ENCODE peak calls at places on chromosomes 1 and 21, in five cellular contexts. Q, K, N, O and E are unnamed samples.

GRCh38 chr1:231410041-231410591 is 12.0 kb downstream of the EGLN1 start:
- DNase-seq in K (no peak), Q (no peak), N (no peak), O (no peak), E (no peak)

GRCh38 chr1:110235839-110236682 is 25.9 kb downstream of the KCNC4 start:
- DNase-seq in Q (no peak), O (no peak), N (peak), K (no peak), E (no peak)

GRCh38 chr1:38061883-38062328 is 15.3 kb upstream of the POU3F1 start:
- DNase-seq in Q (no peak), O (no peak), K (no peak), N (no peak), E (no peak)

GRCh38 chr1:41238311-41239094 is 3.6 kb downstream of the SCMH1 start:
- DNase-seq in N (peak), O (no peak), Q (no peak), K (no peak), E (no peak)

GRCh38 chr1:195188821-195189220 is 1419.4 kb downstream of the KCNT2 start:
- DNase-seq in N (peak), O (no peak), Q (no peak), K (no peak), E (no peak)

GRCh38 chr1:192809286-192810252 is 730 bp downstream of the RGS2 start:
- DNase-seq in Q (peak), K (peak), O (no peak), N (peak), E (no peak)

GRCh38 chr1:201769966-201770365 is 59.0 kb upstream of the IPO9 start:
- DNase-seq in N (peak), O (peak), Q (peak), K (no peak), E (peak)

GRCh38 chr1:203537806-203538464 is 44.0 kb downstream of the OPTC start:
- DNase-seq in N (no peak), Q (no peak), O (no peak), K (no peak), E (no peak)

GRCh38 chr21:44737706-44738354 is 26.5 kb upstream of the TSPEAR start:
- DNase-seq in O (no peak), Q (no peak), N (no peak), K (no peak), E (no peak)

GRCh38 chr1:69409731-69410456 is 157.8 kb upstream of the LRRC7 start:
- DNase-seq in O (no peak), K (no peak), Q (no peak), N (no peak), E (no peak)

GRCh38 chr1:227449051-227449450 is 114.3 kb upstream of the ZNF678 start:
- DNase-seq in O (no peak), K (no peak), Q (no peak), N (peak), E (no peak)

GRCh38 chr1:169024800-169025253 is 81.7 kb upstream of the ATP1B1 start:
- DNase-seq in O (no peak), Q (no peak), K (no peak), N (no peak), E (no peak)

GRCh38 chr1:68955424-68955823 is 458.5 kb upstream of the DEPDC1 start:
- DNase-seq in N (no peak), Q (no peak), K (no peak), O (no peak), E (peak)

GRCh38 chr1:3306583-3307285 is 147.7 kb upstream of the ARHGEF16 start:
- DNase-seq in Q (no peak), N (peak), O (no peak), K (no peak), E (peak)

GRCh38 chr1:238652346-238652968 is 733.9 kb upstream of the CHRM3 start:
- DNase-seq in Q (no peak), O (no peak), K (no peak), N (peak), E (peak)

GRCh38 chr21:41482321-41482720 is 25.6 kb downstream of the TMPRSS2 start:
- DNase-seq in O (no peak), N (no peak), K (no peak), Q (no peak), E (peak)

GRCh38 chr1:166875302-166875733 is 746 bp downstream of the TADA1 start:
- DNase-seq in K (no peak), Q (no peak), O (no peak), N (no peak), E (no peak)

GRCh38 chr1:242454262-242455051 is 70.0 kb downstream of the PLD5 start:
- DNase-seq in N (peak), Q (no peak), K (no peak), O (no peak), E (peak)

GRCh38 chr1:64163972-64164371 is 39.5 kb upstream of the UBE2U start:
- DNase-seq in K (no peak), N (peak), O (no peak), Q (no peak), E (no peak)
- TF ChIP-seq CTCF in K (no peak), N (peak), O (no peak), Q (no peak), E (peak)

DNA sequence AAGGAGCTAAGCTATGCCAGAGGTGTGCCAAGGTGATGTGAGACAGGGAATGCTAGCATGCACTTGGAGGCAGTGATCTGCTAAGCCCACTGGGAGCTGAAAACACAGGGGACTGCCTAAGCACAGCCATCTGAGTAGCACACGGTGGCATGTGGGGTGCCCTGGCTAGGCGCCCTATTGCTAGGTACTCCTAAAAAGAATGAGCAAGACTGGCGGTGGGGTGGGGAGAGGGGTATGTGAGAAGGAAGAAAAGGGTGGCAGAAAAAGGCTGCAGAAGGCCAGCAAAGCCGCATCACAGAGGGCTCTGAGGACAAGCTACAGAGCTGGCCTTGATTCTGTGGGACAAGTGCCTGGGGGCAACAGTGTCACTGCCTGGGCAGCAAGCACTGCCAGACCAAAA is 23.9 kb downstream of the PARP1 start:
- DNase-seq in Q (no peak), O (no peak), N (no peak), K (no peak), E (no peak)
- TF ChIP-seq CTCF in Q (no peak), O (no peak), N (no peak), K (no peak), E (no peak)

DNA sequence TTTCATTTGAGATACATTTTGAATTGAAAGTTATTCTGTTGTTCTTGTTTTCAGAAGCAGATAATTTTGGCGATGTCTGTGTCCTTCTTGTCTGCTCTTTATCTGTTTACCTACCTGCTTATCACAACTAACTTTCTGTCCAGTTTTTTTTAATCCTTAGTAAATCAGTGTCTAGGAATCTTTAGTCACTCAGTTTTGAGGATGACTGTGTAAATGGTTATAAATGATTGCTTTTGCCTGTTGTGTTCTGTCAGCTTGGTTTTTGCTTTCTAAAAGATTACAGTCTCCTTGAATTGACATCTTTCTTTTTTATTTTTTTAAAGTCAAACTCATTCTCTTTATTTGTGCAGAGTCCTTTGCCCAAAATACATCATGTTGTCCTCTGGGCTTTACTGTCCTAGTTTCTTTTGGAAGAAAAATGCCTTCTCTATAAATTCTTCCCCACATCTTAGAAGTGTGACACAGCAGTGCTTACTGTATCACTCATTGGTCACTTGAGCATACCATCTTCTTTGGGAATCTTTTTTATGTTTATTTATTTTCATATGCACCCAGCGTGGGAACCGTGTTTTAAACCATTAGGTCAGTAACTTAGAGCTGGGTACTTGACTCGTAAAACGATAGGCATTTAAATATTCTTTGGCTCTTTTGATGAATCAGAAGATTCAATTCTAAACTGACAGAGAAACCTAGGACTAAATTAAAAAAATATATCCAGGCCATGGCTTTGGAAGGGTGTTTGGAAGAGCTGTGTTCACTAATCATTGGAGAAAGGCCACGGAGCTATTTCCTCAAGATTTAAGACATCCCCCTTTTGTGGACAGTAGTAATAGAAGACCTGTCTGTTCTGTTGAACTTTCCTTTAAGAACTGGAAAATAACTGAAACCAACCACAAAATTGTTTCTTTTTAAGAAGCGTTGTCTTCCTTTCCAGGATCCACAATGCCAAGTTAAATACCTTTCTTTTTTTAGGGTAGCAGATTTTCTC is 20.9 kb downstream of the LAMC1 start:
- DNase-seq in Q (no peak), K (no peak), N (peak), O (no peak), E (no peak)
- TF ChIP-seq CTCF in Q (no peak), K (no peak), N (no peak), O (no peak), E (no peak)

GRCh38 chr1:6210606-6211355 is 4.9 kb downstream of the RNF207 start:
- DNase-seq in N (no peak), Q (no peak), K (no peak), O (no peak), E (no peak)

GRCh38 chr1:6211731-6212130 is 5.8 kb downstream of the RNF207 start:
- DNase-seq in K (no peak), O (no peak), Q (no peak), N (no peak), E (no peak)

GRCh38 chr1:6207921-6208320 is 2.0 kb downstream of the RNF207 start:
- DNase-seq in Q (no peak), K (no peak), N (no peak), O (no peak), E (no peak)

GRCh38 chr1:6208723-6209660 is 3.1 kb downstream of the RNF207 start:
- DNase-seq in N (peak), K (no peak), Q (no peak), O (no peak), E (no peak)

GRCh38 chr1:6209661-6210605 is 4.0 kb downstream of the RNF207 start:
- DNase-seq in N (no peak), O (no peak), Q (no peak), K (no peak), E (no peak)
- TF ChIP-seq CTCF in N (peak), O (no peak), Q (no peak), K (no peak), E (no peak)

GRCh38 chr21:31514598-31514997 is 144.9 kb upstream of the SOD1 start:
- DNase-seq in O (no peak), N (no peak), K (no peak), Q (no peak), E (no peak)
- TF ChIP-seq CTCF in O (no peak), N (no peak), K (no peak), Q (no peak), E (peak)

GRCh38 chr21:32278518-32279376 is at the start of gene MIS18A:
- DNase-seq in N (peak), K (peak), Q (peak), O (peak), E (peak)
- TF ChIP-seq CTCF in N (peak), K (no peak), Q (no peak), O (no peak), E (no peak)

DNA sequence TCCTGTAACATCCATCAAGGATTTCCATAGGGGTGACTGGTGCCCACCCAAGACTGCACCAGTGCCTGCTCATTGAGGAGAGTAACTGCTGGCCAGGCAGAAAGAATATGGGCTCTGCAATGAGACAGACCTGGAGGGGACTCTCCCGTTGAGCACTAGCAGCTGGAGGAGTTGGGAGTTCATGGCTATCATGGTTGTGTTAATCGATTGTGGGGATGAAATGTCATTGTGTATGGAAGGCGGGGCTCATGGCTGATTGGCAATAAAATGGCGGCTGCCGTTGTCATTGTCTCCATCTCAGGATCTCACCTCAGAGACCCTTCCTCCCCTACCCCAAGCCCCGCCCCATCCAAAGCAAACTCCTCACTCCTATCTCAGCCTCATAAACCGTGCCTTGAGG is 3.9 kb downstream of the TMEM125 start:
- DNase-seq in Q (no peak), K (no peak), N (no peak), O (no peak), E (no peak)
- TF ChIP-seq CTCF in Q (no peak), K (no peak), N (no peak), O (no peak), E (no peak)

GRCh38 chr1:160330119-160330518 is 12.9 kb downstream of the COPA start:
- DNase-seq in O (no peak), Q (no peak), K (no peak), N (no peak), E (no peak)
- TF ChIP-seq CTCF in O (no peak), Q (no peak), K (no peak), N (no peak), E (no peak)